ENCODE peak calls at places on chromosomes 12 and 14, in six cellular contexts. L is T-helper 2 cell; Y is stimulated activated CD8-positive, alpha-beta memory T cell treated with anti-CD3 and anti-CD28 coated beads, Interleukin-2, amount 100 ng/mL, for 48 hours; I is IMR-90; J is amygdala; N is activated CD8-positive, alpha-beta memory T cell treated with anti-CD3 and anti-CD28 coated beads for 1 hour. S is an unnamed sample.

GRCh38 chr14:25518347-25518746 is 468.4 kb upstream of the STXBP6 start:
- DNase-seq in L (no peak), Y (no peak), I (no peak), J (no peak), N (no peak), S (no peak)

GRCh38 chr12:7712841-7713442 is 1.7 kb downstream of the DPPA3 start:
- DNase-seq in L (no peak), Y (no peak), I (no peak), J (no peak), N (no peak), S (no peak)

GRCh38 chr12:121784460-121784859 is 9.0 kb downstream of the RHOF start:
- DNase-seq in L (no peak), Y (no peak), I (peak), J (no peak), N (no peak), S (peak)

GRCh38 chr12:81670759-81671158 is 88.4 kb downstream of the PPFIA2 start:
- DNase-seq in L (no peak), Y (no peak), I (no peak), J (no peak), N (no peak), S (no peak)

GRCh38 chr12:104603545-104603973 is 146.8 kb downstream of the CHST11 start:
- DNase-seq in L (no peak), Y (no peak), I (peak), J (no peak), N (no peak), S (peak)

GRCh38 chr14:100332797-100333196 is 9.7 kb downstream of the SLC25A47 start:
- DNase-seq in L (no peak), Y (no peak), I (no peak), J (no peak), N (no peak), S (peak)

GRCh38 chr12:88225776-88226175 is 83.7 kb downstream of the TMTC3 start:
- DNase-seq in L (no peak), Y (no peak), I (no peak), J (no peak), N (no peak), S (no peak)

GRCh38 chr12:57242329-57242690 is 8.7 kb downstream of the STAC3 start:
- DNase-seq in L (no peak), Y (no peak), I (no peak), J (no peak), N (no peak), S (no peak)

GRCh38 chr14:31395572-31396205 is 24.7 kb downstream of the HEATR5A start:
- DNase-seq in L (no peak), Y (no peak), I (no peak), J (no peak), N (no peak), S (no peak)

GRCh38 chr14:50647282-50647681 is 20.8 kb downstream of the SAV1 start:
- DNase-seq in L (no peak), Y (no peak), I (no peak), J (no peak), N (no peak), S (no peak)

GRCh38 chr12:46831335-46832083 is 5.7 kb upstream of the SLC38A4 start:
- DNase-seq in L (no peak), Y (no peak), I (no peak), J (no peak), N (no peak), S (peak)

GRCh38 chr12:125983094-125983783 is 918.0 kb downstream of the AACS start:
- DNase-seq in L (no peak), Y (no peak), I (no peak), J (no peak), N (no peak), S (peak)

GRCh38 chr14:34234258-34234657 is 227.8 kb downstream of the SPTSSA start:
- DNase-seq in L (no peak), Y (no peak), I (no peak), J (no peak), N (no peak), S (no peak)

GRCh38 chr12:57456145-57456700 is 1.1 kb downstream of the INHBE start:
- DNase-seq in L (peak), Y (no peak), I (peak), J (no peak), N (no peak), S (peak)